ENCODE peak calls at places on chromosomes 11 and 22, in seven cellular contexts. A, G, X, Z, W, V and H are unnamed samples.

GRCh38 chr22:23179381-23180294 is 671 bp upstream of the BCR start:
- DNase-seq in A (peak; percentile 26), G (no peak), X (peak; percentile 78), Z (no peak), W (no peak), V (no peak), H (peak; percentile 24)

GRCh38 chr11:13297917-13298356 is 20.3 kb downstream of the BMAL1 start:
- DNase-seq in A (peak; percentile 33), G (no peak), X (no peak), Z (no peak), W (no peak), V (no peak), H (no peak)

GRCh38 chr11:35260342-35260985 is 121.5 kb downstream of the CD44 start:
- DNase-seq in A (peak; percentile 89), G (peak; percentile 77), X (no peak), Z (no peak), W (no peak), V (peak; percentile 40), H (no peak)

GRCh38 chr11:76214968-76215548 is 8.8 kb upstream of the WNT11 start:
- DNase-seq in A (no peak), G (no peak), X (no peak), Z (no peak), W (no peak), V (no peak), H (no peak)

GRCh38 chr11:78190871-78191538 is 2.3 kb downstream of the USP35 start:
- DNase-seq in A (no peak), G (no peak), X (peak; percentile 48), Z (no peak), W (no peak), V (no peak), H (no peak)

GRCh38 chr11:11535611-11536010 is 86.2 kb downstream of the GALNT18 start:
- DNase-seq in A (no peak), G (no peak), X (no peak), Z (no peak), W (no peak), V (no peak), H (no peak)

GRCh38 chr22:37973271-37974170 is 10.8 kb downstream of the SOX10 start:
- DNase-seq in A (no peak), G (no peak), X (no peak), Z (no peak), W (no peak), V (no peak), H (no peak)

GRCh38 chr11:17568944-17569343 is 21.9 kb downstream of the OTOG start:
- DNase-seq in A (no peak), G (no peak), X (no peak), Z (no peak), W (no peak), V (no peak), H (no peak)

GRCh38 chr11:130513132-130513531 is 64.7 kb downstream of the ADAMTS15 start:
- DNase-seq in A (no peak), G (no peak), X (peak; percentile 94), Z (no peak), W (no peak), V (no peak), H (no peak)

GRCh38 chr11:114678125-114679036 is at the start of gene NXPE2:
- DNase-seq in A (peak; percentile 17), G (no peak), X (no peak), Z (no peak), W (no peak), V (peak; percentile 55), H (no peak)

GRCh38 chr11:101759771-101760450 is 154.9 kb upstream of the CEP126 start:
- DNase-seq in A (peak; percentile 10), G (no peak), X (no peak), Z (peak; percentile 40), W (no peak), V (no peak), H (no peak)
- TF ChIP-seq CTCF in A (no peak), G (peak; percentile 45), X (no peak), Z (peak; percentile 54), W (no peak), V (no peak), H (no peak)

GRCh38 chr22:19086417-19086816 is 35.8 kb downstream of the DGCR2 start:
- DNase-seq in A (no peak), G (no peak), X (peak; percentile 21), Z (no peak), W (no peak), V (no peak), H (no peak)
- TF ChIP-seq CTCF in A (no peak), G (no peak), X (no peak), Z (no peak), W (no peak), V (no peak), H (no peak)

GRCh38 chr11:783581-784015 is 6.3 kb downstream of the CEND1 start:
- DNase-seq in A (peak; percentile 75), G (no peak), X (peak; percentile 86), Z (peak; percentile 78), W (no peak), V (peak; percentile 69), H (no peak)
- TF ChIP-seq CTCF in A (peak; percentile 88), G (no peak), X (peak; percentile 25), Z (peak; percentile 83), W (no peak), V (peak; percentile 95), H (no peak)

GRCh38 chr11:14308897-14309387 is 50.0 kb downstream of the RRAS2 start:
- DNase-seq in A (no peak), G (no peak), X (no peak), Z (no peak), W (no peak), V (no peak), H (no peak)

GRCh38 chr11:14310696-14311095 is 48.3 kb downstream of the RRAS2 start:
- DNase-seq in A (peak; percentile 38), G (no peak), X (no peak), Z (no peak), W (no peak), V (no peak), H (no peak)

GRCh38 chr11:14309425-14310192 is 49.4 kb downstream of the RRAS2 start:
- DNase-seq in A (no peak), G (no peak), X (no peak), Z (no peak), W (no peak), V (no peak), H (no peak)

GRCh38 chr11:14306481-14306880 is 52.5 kb downstream of the RRAS2 start:
- DNase-seq in A (no peak), G (no peak), X (no peak), Z (no peak), W (no peak), V (no peak), H (no peak)

DNA sequence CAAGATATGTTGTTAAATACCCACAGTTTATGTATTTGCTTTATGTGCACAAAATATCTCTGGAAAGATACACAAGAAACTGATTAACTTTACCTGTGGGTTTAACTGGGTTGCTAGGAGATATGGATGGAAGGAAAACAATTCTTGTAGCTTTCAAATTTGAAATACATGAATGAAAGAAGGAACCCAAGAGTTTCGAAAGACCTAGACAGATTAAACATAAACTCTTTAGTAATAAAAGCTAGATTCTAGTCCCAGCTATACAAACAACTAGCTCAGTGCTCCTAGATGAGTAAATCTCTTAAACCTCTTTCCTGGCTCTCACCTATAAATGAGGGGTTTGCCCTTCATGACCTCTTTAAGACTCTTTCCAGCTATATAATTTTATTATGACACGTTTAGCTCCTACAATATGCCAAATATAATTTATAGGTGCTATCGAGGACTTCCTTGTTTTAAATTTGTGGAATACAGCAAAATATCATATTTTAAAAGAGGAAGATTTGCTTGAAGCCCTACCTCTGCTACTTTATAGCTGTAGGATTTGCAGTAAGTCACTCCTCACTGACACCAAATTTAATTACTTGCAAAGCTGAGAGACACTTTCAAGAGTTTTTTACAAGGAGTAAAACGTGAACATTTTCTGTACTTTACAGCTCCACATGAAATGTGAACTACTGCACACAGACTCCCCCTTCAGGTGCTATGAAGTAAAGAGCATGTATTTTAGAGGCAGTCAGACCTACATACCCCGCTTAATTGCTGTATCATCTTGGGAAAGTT is 50.7 kb downstream of the RRAS2 start:
- DNase-seq in A (peak; percentile 70), G (no peak), X (no peak), Z (peak; percentile 12), W (no peak), V (no peak), H (peak; percentile 8)
- TF ChIP-seq CTCF in A (peak; percentile 69), G (peak; percentile 56), X (no peak), Z (peak; percentile 61), W (no peak), V (peak; percentile 63), H (peak; percentile 29)

DNA sequence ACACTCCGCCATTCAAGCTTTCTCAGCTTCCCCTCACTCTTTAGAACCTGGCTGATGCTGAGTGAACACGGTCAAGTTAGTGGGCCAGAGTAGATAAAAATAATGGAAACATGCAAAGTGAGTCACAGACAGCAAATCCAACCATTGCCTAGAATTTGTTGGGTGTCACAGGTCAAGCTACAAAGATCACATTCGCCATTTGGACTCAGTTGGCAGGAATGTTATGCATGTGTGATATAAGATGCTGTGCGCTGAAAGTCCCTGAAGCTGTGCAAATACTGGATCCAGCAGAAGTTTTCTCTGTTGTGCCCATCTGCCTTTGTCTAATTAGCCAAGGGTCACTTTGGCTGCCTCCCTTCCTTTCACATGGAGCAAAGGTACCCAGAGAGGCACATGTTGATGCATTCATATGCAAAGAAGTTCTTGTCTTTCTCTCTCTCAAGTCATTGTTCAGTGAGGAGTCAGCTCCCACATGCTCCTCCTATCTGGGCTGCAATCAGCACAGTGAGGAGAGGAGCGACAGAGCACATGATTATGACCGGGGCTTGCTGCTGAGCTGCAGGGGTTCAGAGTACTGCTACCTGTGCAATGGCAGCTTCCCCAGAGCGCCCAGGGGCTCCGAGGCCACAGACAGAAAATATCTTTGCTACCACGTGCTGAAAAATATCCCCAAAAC is 39.7 kb downstream of the FLI1 start:
- DNase-seq in A (peak; percentile 40), G (no peak), X (no peak), Z (no peak), W (no peak), V (no peak), H (no peak)
- TF ChIP-seq CTCF in A (no peak), G (no peak), X (no peak), Z (no peak), W (no peak), V (no peak), H (no peak)

DNA sequence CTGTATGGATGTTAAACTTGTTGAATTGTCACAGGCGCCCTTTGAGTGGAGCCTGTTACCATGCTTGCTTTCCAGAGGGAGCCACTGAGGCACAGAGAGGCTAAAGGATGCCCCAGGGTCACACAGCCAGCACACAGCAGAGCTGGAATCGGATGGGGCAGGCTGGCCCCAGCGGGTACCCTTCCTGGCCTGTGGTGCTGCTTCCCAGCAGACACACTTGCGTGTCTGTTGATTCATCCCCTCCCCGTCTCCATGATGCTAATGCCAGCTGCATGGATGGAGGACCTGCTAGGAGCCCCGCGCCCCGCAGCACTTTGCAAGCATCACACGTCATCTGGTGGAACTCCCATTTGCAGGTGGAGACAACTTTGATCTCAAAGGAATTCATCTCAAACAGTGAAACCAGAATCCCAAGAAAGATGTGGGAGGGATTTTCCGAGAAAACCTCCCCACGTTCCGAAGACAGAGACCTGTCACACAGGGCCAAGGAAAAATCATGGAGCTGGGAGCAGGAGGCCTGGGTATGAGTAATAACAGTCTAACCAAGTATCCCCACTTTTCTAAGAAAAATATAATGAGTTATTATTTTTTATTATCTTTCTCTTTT is 52.5 kb upstream of the SHISAL1 start:
- DNase-seq in A (no peak), G (peak; percentile 8), X (peak; percentile 51), Z (no peak), W (no peak), V (no peak), H (no peak)
- TF ChIP-seq CTCF in A (no peak), G (no peak), X (no peak), Z (no peak), W (no peak), V (no peak), H (no peak)